ENCODE peak calls at places on chromosomes 13 and 19, in eight cellular contexts. One of them, this sample, is unnamed.
A peak's percentile ranks its signal among the peaks of the same experiment; 100 is the strongest.

GRCh38 chr13:40193290-40194203 is 472.9 kb downstream of the FOXO1 start:
- DNase-seq in lung: no peak
- DNase-seq in psoas muscle: peak; percentile 63
- DNase-seq in stomach: no peak
- DNase-seq in tibial nerve: peak; percentile 77
- DNase-seq in IMR-90: no peak
- DNase-seq in fibroblast of lung: peak; percentile 37
- DNase-seq in AG04450: no peak
- DNase-seq in this sample: no peak

GRCh38 chr19:18526316-18526715 is 4.4 kb upstream of the ELL start:
- DNase-seq in AG04450: no peak
- DNase-seq in IMR-90: no peak
- DNase-seq in stomach: no peak
- DNase-seq in tibial nerve: no peak
- DNase-seq in lung: no peak
- DNase-seq in psoas muscle: no peak
- DNase-seq in fibroblast of lung: no peak
- DNase-seq in this sample: peak; percentile 95

GRCh38 chr19:47274071-47274890 is at the start of gene INAFM1:
- DNase-seq in stomach: peak; percentile 99
- DNase-seq in IMR-90: peak; percentile 86
- DNase-seq in fibroblast of lung: peak; percentile 94
- DNase-seq in lung: peak; percentile 98
- DNase-seq in tibial nerve: peak; percentile 98
- DNase-seq in psoas muscle: peak; percentile 98
- DNase-seq in AG04450: peak; percentile 79
- DNase-seq in this sample: peak; percentile 88

GRCh38 chr13:53249236-53249635 is 220.6 kb downstream of the OLFM4 start:
- DNase-seq in AG04450: no peak
- DNase-seq in IMR-90: no peak
- DNase-seq in fibroblast of lung: no peak
- DNase-seq in tibial nerve: no peak
- DNase-seq in lung: no peak
- DNase-seq in psoas muscle: no peak
- DNase-seq in stomach: no peak
- DNase-seq in this sample: no peak

GRCh38 chr13:70960841-70961443 is 852.7 kb upstream of the KLHL1 start:
- DNase-seq in stomach: no peak
- DNase-seq in AG04450: no peak
- DNase-seq in lung: no peak
- DNase-seq in tibial nerve: peak; percentile 22
- DNase-seq in fibroblast of lung: peak; percentile 69
- DNase-seq in IMR-90: peak; percentile 13
- DNase-seq in psoas muscle: no peak
- DNase-seq in this sample: no peak

GRCh38 chr19:1177322-1178114 is 3.5 kb upstream of the SBNO2 start:
- DNase-seq in AG04450: peak; percentile 87
- DNase-seq in fibroblast of lung: peak; percentile 94
- DNase-seq in IMR-90: peak; percentile 97
- DNase-seq in tibial nerve: no peak
- DNase-seq in lung: no peak
- DNase-seq in psoas muscle: peak; percentile 58
- DNase-seq in stomach: no peak
- DNase-seq in this sample: peak; percentile 94

GRCh38 chr13:75316427-75316826 is 165.5 kb downstream of the TBC1D4 start:
- DNase-seq in lung: no peak
- DNase-seq in AG04450: no peak
- DNase-seq in IMR-90: peak; percentile 34
- DNase-seq in tibial nerve: no peak
- DNase-seq in stomach: no peak
- DNase-seq in fibroblast of lung: peak; percentile 29
- DNase-seq in psoas muscle: no peak
- DNase-seq in this sample: peak; percentile 2

GRCh38 chr13:50075619-50076097 is 60.4 kb downstream of the KCNRG start:
- DNase-seq in IMR-90: no peak
- DNase-seq in AG04450: no peak
- DNase-seq in fibroblast of lung: peak; percentile 48
- DNase-seq in tibial nerve: no peak
- DNase-seq in stomach: no peak
- DNase-seq in lung: no peak
- DNase-seq in psoas muscle: no peak
- DNase-seq in this sample: no peak

GRCh38 chr13:84050551-84050950 is 168.3 kb upstream of the SLITRK1 start:
- DNase-seq in fibroblast of lung: no peak
- DNase-seq in lung: no peak
- DNase-seq in stomach: no peak
- DNase-seq in AG04450: no peak
- DNase-seq in IMR-90: no peak
- DNase-seq in tibial nerve: no peak
- DNase-seq in psoas muscle: no peak
- DNase-seq in this sample: no peak

GRCh38 chr19:6087074-6087506 is 23.2 kb downstream of the RFX2 start:
- DNase-seq in fibroblast of lung: no peak
- DNase-seq in lung: no peak
- DNase-seq in AG04450: no peak
- DNase-seq in stomach: no peak
- DNase-seq in tibial nerve: no peak
- DNase-seq in IMR-90: no peak
- DNase-seq in psoas muscle: no peak
- DNase-seq in this sample: no peak

GRCh38 chr19:29785955-29786589 is 25.7 kb upstream of the CCNE1 start:
- DNase-seq in lung: no peak
- DNase-seq in IMR-90: no peak
- DNase-seq in stomach: no peak
- DNase-seq in psoas muscle: no peak
- DNase-seq in tibial nerve: no peak
- DNase-seq in AG04450: no peak
- DNase-seq in fibroblast of lung: no peak
- DNase-seq in this sample: no peak

GRCh38 chr13:87671031-87671823 is at the start of gene SLITRK5:
- DNase-seq in lung: peak; percentile 69
- DNase-seq in IMR-90: peak; percentile 16
- DNase-seq in stomach: peak; percentile 70
- DNase-seq in fibroblast of lung: peak; percentile 90
- DNase-seq in psoas muscle: peak; percentile 77
- DNase-seq in tibial nerve: peak; percentile 62
- DNase-seq in AG04450: no peak
- DNase-seq in this sample: peak; percentile 49

GRCh38 chr19:368624-369020 is 24.0 kb upstream of the MIER2 start:
- DNase-seq in stomach: no peak
- DNase-seq in psoas muscle: no peak
- DNase-seq in IMR-90: no peak
- DNase-seq in fibroblast of lung: no peak
- DNase-seq in lung: no peak
- DNase-seq in AG04450: no peak
- DNase-seq in tibial nerve: no peak
- DNase-seq in this sample: no peak

GRCh38 chr19:3362217-3362907 is 4.0 kb upstream of the NFIC start:
- DNase-seq in fibroblast of lung: no peak
- DNase-seq in IMR-90: no peak
- DNase-seq in stomach: no peak
- DNase-seq in AG04450: no peak
- DNase-seq in psoas muscle: peak; percentile 25
- DNase-seq in tibial nerve: no peak
- DNase-seq in lung: no peak
- DNase-seq in this sample: no peak

GRCh38 chr19:3359850-3360493 is 6.4 kb upstream of the NFIC start:
- DNase-seq in fibroblast of lung: no peak
- DNase-seq in tibial nerve: no peak
- DNase-seq in lung: no peak
- DNase-seq in AG04450: no peak
- DNase-seq in psoas muscle: no peak
- DNase-seq in IMR-90: no peak
- DNase-seq in stomach: no peak
- DNase-seq in this sample: no peak

GRCh38 chr19:3358919-3359849 is 7.2 kb upstream of the NFIC start:
- DNase-seq in stomach: peak; percentile 78
- DNase-seq in IMR-90: peak; percentile 51
- DNase-seq in fibroblast of lung: peak; percentile 61
- DNase-seq in psoas muscle: peak; percentile 86
- DNase-seq in AG04450: no peak
- DNase-seq in lung: peak; percentile 66
- DNase-seq in tibial nerve: no peak
- DNase-seq in this sample: no peak

GRCh38 chr19:3361384-3362216 is 4.8 kb upstream of the NFIC start:
- DNase-seq in tibial nerve: no peak
- DNase-seq in IMR-90: no peak
- DNase-seq in lung: no peak
- DNase-seq in stomach: no peak
- DNase-seq in AG04450: no peak
- DNase-seq in fibroblast of lung: no peak
- DNase-seq in psoas muscle: peak; percentile 51
- DNase-seq in this sample: no peak

DNA sequence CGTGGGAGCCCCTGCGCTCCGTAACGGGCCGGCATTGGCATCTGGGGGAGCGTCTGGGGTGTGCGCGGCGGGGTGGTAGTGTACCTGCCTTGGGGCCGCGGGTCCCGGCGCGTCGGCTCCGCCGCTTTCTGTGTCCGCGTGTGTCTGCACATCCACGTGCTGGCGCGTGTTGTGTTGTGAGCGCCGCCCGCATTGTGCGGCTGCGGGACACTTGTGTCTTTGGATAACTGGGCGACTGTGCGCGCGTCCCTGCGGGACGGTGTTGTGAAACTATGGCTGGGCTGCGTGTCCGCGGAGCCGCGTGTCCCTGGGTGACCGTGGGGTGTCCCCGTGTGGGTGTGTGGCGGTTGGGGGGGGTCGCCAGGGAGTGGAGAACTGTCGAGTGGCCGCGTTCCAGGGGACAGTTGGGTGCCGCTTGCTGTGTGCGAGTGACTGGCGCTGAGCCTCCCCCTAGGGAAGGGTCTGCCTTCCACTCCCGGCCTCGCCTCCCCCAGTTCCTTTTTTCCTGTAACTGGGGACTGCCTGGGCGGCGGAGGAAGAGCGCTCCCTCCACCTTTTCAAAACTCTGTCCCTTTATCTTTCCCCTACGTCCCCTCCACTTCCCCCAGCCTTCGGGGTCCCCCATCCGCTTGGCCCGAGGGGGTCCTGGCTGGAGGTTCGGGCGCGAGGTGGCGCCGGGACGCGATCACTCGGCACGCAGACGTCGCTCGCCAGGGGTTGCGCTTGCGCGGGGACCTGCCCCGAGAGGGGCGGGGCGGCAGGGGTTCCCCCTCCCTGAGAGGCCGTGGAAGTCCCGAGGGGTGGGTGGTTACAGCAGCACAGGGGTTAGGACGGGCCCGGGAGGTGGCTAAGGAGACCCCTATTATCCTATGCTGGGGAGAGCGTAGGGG is 5.6 kb upstream of the NFIC start:
- DNase-seq in IMR-90: no peak
- DNase-seq in lung: no peak
- DNase-seq in AG04450: no peak
- DNase-seq in psoas muscle: peak; percentile 92
- DNase-seq in fibroblast of lung: no peak
- DNase-seq in stomach: peak; percentile 66
- DNase-seq in tibial nerve: no peak
- DNase-seq in this sample: no peak
- TF ChIP-seq CTCF in IMR-90: peak; percentile 20
- TF ChIP-seq CTCF in lung: no peak
- TF ChIP-seq CTCF in AG04450: no peak
- TF ChIP-seq CTCF in psoas muscle: peak; percentile 7
- TF ChIP-seq CTCF in fibroblast of lung: peak; percentile 2
- TF ChIP-seq CTCF in stomach: peak; percentile 18
- TF ChIP-seq CTCF in tibial nerve: peak; percentile 22
- TF ChIP-seq CTCF in this sample: no peak

DNA sequence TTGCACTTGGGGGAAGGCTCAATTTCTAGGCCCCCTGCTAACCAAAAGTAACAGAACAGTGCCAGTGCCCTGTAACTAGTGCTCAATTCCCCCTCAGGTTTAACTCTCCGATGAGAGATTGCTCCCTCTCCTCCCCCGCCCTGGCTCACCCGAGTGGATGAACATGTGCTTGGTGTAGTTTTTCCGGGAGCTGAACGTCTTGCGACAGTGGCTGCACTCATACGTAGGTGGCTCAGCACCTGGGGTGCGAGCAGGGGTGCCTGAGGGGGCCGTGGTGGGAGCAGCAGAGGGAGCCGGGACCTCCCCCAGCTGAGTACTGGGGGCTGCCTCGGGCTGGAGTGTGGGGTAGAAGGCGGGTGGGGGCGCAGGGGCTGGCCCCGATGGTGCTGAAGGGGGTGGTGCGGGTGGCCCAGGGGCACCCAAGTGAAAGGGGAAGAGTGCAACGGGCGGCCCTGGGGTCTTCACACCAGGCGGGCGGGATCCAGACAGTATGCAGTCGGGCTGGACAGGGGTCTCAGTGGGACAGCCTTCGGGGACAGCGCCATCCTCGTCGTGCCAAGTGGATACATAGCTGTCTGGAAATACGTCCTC is 3.3 kb downstream of the ZBTB45 start:
- DNase-seq in psoas muscle: no peak
- DNase-seq in lung: no peak
- DNase-seq in stomach: no peak
- DNase-seq in IMR-90: no peak
- DNase-seq in tibial nerve: no peak
- DNase-seq in fibroblast of lung: no peak
- DNase-seq in AG04450: no peak
- DNase-seq in this sample: no peak
- H3K27ac ChIP-seq in psoas muscle: peak overlapping the region; percentile 46
- H3K27ac ChIP-seq in lung: no peak overlapping the region
- H3K27ac ChIP-seq in stomach: no peak overlapping the region
- H3K27ac ChIP-seq in IMR-90: no peak overlapping the region
- H3K27ac ChIP-seq in tibial nerve: no peak overlapping the region
- H3K27ac ChIP-seq in fibroblast of lung: no peak overlapping the region
- H3K27ac ChIP-seq in AG04450: no peak overlapping the region
- H3K27ac ChIP-seq in this sample: peak overlapping the region; percentile 77

GRCh38 chr13:96851856-96852255 is 142.4 kb downstream of the OXGR1 start:
- DNase-seq in stomach: no peak
- DNase-seq in psoas muscle: no peak
- DNase-seq in AG04450: no peak
- DNase-seq in lung: no peak
- DNase-seq in tibial nerve: no peak
- DNase-seq in fibroblast of lung: no peak
- DNase-seq in IMR-90: no peak
- DNase-seq in this sample: no peak
- TF ChIP-seq CTCF in stomach: no peak
- TF ChIP-seq CTCF in psoas muscle: no peak
- TF ChIP-seq CTCF in AG04450: no peak
- TF ChIP-seq CTCF in lung: no peak
- TF ChIP-seq CTCF in tibial nerve: no peak
- TF ChIP-seq CTCF in fibroblast of lung: no peak
- TF ChIP-seq CTCF in IMR-90: no peak
- TF ChIP-seq CTCF in this sample: no peak

DNA sequence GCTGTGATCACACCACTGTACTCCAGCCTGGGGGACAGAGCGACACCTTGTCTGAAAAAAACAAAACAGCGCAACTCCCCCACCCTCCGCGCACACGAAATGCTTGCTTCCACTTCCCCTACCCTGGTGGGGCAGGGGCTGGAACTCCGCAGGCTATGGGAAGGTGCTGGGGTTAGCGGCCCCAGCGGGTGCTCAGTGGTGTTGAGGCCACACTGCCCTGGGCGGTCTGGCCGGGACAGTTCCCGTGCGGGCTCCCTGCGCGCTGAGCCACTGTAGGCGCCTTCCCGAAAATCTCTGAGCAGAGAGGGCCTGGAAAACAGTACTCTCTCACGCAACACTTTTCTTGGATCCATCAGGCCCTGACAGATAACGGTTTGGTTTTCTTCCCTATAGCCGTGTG is 1.1 kb upstream of the WTIP start:
- DNase-seq in fibroblast of lung: no peak
- DNase-seq in psoas muscle: no peak
- DNase-seq in IMR-90: no peak
- DNase-seq in lung: no peak
- DNase-seq in AG04450: no peak
- DNase-seq in tibial nerve: no peak
- DNase-seq in stomach: no peak
- DNase-seq in this sample: no peak
- H3K27ac ChIP-seq in fibroblast of lung: no peak overlapping the region
- H3K27ac ChIP-seq in psoas muscle: peak overlapping the region; percentile 68
- H3K27ac ChIP-seq in IMR-90: no peak overlapping the region
- H3K27ac ChIP-seq in lung: no peak overlapping the region
- H3K27ac ChIP-seq in AG04450: peak overlapping the region; percentile 84
- H3K27ac ChIP-seq in tibial nerve: no peak overlapping the region
- H3K27ac ChIP-seq in stomach: peak overlapping the region; percentile 84
- H3K27ac ChIP-seq in this sample: peak overlapping the region; percentile 75

This sample was measured in RWPE1.